ENCODE peak calls at places on chromosomes 7 and 10, in seven cellular contexts. G, Z, L, B, P, X and H are unnamed samples.

GRCh38 chr7:28347964-28348363 is 64.4 kb upstream of the CREB5 start:
- DNase-seq in G (peak; percentile 28), Z (peak; percentile 75), L (no peak), B (no peak), P (no peak), X (no peak), H (no peak)

GRCh38 chr7:134368851-134369533 is 52.3 kb upstream of the SLC35B4 start:
- DNase-seq in G (peak; percentile 80), Z (peak; percentile 74), L (peak; percentile 71), B (peak; percentile 74), P (no peak), X (no peak), H (peak; percentile 20)

GRCh38 chr7:27149817-27150567 is 2.4 kb downstream of the HOXA3 start:
- DNase-seq in G (no peak), Z (no peak), L (no peak), B (no peak), P (no peak), X (no peak), H (no peak)

GRCh38 chr10:34764347-34764991 is 50.6 kb downstream of the PARD3 start:
- DNase-seq in G (no peak), Z (no peak), L (no peak), B (no peak), P (no peak), X (no peak), H (no peak)

GRCh38 chr10:89235073-89235798 is 16.3 kb downstream of the LIPA start:
- DNase-seq in G (no peak), Z (no peak), L (no peak), B (no peak), P (no peak), X (no peak), H (no peak)

GRCh38 chr7:50335795-50336754 is 31.6 kb downstream of the IKZF1 start:
- DNase-seq in G (no peak), Z (no peak), L (no peak), B (no peak), P (no peak), X (no peak), H (peak; percentile 22)

GRCh38 chr7:127391591-127392181 is 822 bp downstream of the ZNF800 start:
- DNase-seq in G (no peak), Z (peak; percentile 26), L (peak; percentile 64), B (peak; percentile 46), P (peak; percentile 76), X (peak; percentile 53), H (peak; percentile 47)

GRCh38 chr10:12502526-12503274 is 153.4 kb downstream of the CAMK1D start:
- DNase-seq in G (no peak), Z (no peak), L (no peak), B (no peak), P (no peak), X (no peak), H (no peak)

GRCh38 chr10:132836832-132837540 is 51.0 kb upstream of the NKX6-2 start:
- DNase-seq in G (no peak), Z (peak; percentile 29), L (peak; percentile 76), B (peak; percentile 6), P (peak; percentile 10), X (peak; percentile 73), H (peak; percentile 45)

GRCh38 chr7:45646996-45647411 is 72.8 kb downstream of the ADCY1 start:
- DNase-seq in G (no peak), Z (no peak), L (no peak), B (no peak), P (no peak), X (peak; percentile 10), H (no peak)

GRCh38 chr10:13039761-13040160 is 38.2 kb upstream of the CCDC3 start:
- DNase-seq in G (no peak), Z (no peak), L (no peak), B (no peak), P (no peak), X (no peak), H (no peak)

GRCh38 chr7:157769870-157770213 is 433.0 kb downstream of the DNAJB6 start:
- DNase-seq in G (no peak), Z (no peak), L (no peak), B (no peak), P (no peak), X (no peak), H (no peak)

GRCh38 chr7:5586279-5586962 is 162.8 kb upstream of the TNRC18 start:
- DNase-seq in G (no peak), Z (no peak), L (no peak), B (no peak), P (no peak), X (peak; percentile 36), H (no peak)

GRCh38 chr7:131895541-131896173 is 339.2 kb upstream of the PODXL start:
- DNase-seq in G (no peak), Z (peak; percentile 44), L (peak; percentile 48), B (peak; percentile 88), P (no peak), X (peak; percentile 20), H (peak; percentile 97)

GRCh38 chr10:110336111-110336721 is 31.5 kb upstream of the SMNDC1 start:
- DNase-seq in G (peak; percentile 92), Z (peak; percentile 98), L (peak; percentile 45), B (peak; percentile 87), P (no peak), X (peak; percentile 64), H (peak; percentile 92)

GRCh38 chr7:105015631-105015965 is 1.6 kb downstream of the KMT2E start:
- DNase-seq in G (no peak), Z (peak; percentile 53), L (peak; percentile 59), B (no peak), P (peak; percentile 45), X (peak; percentile 55), H (peak; percentile 73)

GRCh38 chr10:43138757-43139241 is 554 bp downstream of the CSGALNACT2 start:
- DNase-seq in G (peak; percentile 45), Z (peak; percentile 29), L (no peak), B (peak; percentile 50), P (peak; percentile 71), X (peak; percentile 50), H (peak; percentile 54)

GRCh38 chr7:768881-769504 is 41.9 kb upstream of the PRKAR1B start:
- DNase-seq in G (no peak), Z (peak; percentile 67), L (peak; percentile 22), B (no peak), P (no peak), X (peak; percentile 77), H (peak; percentile 74)

GRCh38 chr10:110420401-110421193 is 77.1 kb upstream of the DUSP5 start:
- DNase-seq in G (peak; percentile 93), Z (peak; percentile 69), L (no peak), B (peak; percentile 71), P (no peak), X (no peak), H (no peak)

GRCh38 chr10:100743626-100744135 is 1.7 kb upstream of the PAX2 start:
- DNase-seq in G (no peak), Z (peak; percentile 58), L (peak; percentile 76), B (peak; percentile 41), P (peak; percentile 70), X (peak; percentile 77), H (peak; percentile 78)

GRCh38 chr10:100742936-100743335 is 2.4 kb upstream of the PAX2 start:
- DNase-seq in G (no peak), Z (no peak), L (no peak), B (no peak), P (no peak), X (no peak), H (no peak)

GRCh38 chr10:100741386-100742066 is 3.9 kb upstream of the PAX2 start:
- DNase-seq in G (no peak), Z (no peak), L (no peak), B (no peak), P (no peak), X (peak; percentile 58), H (no peak)

GRCh38 chr10:100740476-100741341 is 4.7 kb upstream of the PAX2 start:
- DNase-seq in G (no peak), Z (no peak), L (no peak), B (no peak), P (no peak), X (peak; percentile 72), H (no peak)

DNA sequence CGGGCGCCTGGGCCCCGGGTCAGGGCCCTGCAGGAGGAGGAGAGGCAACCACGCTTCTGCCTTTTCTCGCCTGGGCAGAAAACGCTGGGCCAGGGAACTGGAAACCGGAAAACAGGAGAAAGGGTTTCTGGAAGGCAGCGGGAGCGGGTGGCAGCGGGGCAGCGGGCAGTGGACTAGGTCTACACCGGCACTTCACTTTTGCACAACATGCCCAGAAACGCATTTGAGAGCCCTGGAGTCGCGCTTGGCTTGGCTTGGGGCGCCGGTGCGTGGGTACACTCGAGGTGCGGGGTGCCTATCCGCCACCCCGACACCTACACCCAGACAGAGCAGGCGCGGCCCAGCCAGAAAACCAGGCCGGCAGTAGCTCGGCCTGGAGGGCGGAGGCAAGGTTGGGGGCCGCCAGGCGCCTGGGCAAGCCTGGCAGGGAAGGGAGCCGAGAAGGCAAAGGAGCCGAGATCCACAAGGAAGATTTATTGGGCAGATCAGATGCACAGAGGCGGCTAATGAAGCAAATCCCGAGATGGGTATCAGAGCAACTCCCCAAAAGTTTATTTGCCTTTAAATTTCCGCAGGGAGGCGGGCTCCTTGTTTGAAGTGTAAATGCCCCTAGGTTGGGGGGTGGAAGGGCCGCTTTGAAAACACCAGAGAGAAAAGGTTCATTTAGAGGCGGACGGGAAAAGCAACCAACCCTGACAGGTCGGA is 3.2 kb upstream of the PAX2 start:
- DNase-seq in G (no peak), Z (no peak), L (no peak), B (no peak), P (no peak), X (peak; percentile 54), H (no peak)
- TF ChIP-seq EZH2 in G (peak; percentile 85), Z (peak; percentile 70), L (peak; percentile 98), B (peak; percentile 94), P (peak; percentile 92), X (peak; percentile 90), H (peak; percentile 90)

GRCh38 chr7:44396931-44397525 is 71.6 kb upstream of the CAMK2B start:
- DNase-seq in G (no peak), Z (peak; percentile 75), L (no peak), B (no peak), P (no peak), X (no peak), H (no peak)

GRCh38 chr7:44400033-44400511 is 74.7 kb upstream of the CAMK2B start:
- DNase-seq in G (peak; percentile 26), Z (no peak), L (no peak), B (no peak), P (no peak), X (no peak), H (no peak)

GRCh38 chr7:44398953-44399574 is 73.7 kb upstream of the CAMK2B start:
- DNase-seq in G (no peak), Z (peak; percentile 46), L (no peak), B (no peak), P (no peak), X (no peak), H (peak; percentile 90)

GRCh38 chr7:44396498-44396897 is 71.1 kb upstream of the CAMK2B start:
- DNase-seq in G (no peak), Z (no peak), L (no peak), B (no peak), P (no peak), X (no peak), H (no peak)

GRCh38 chr7:44398506-44398905 is 73.1 kb upstream of the CAMK2B start:
- DNase-seq in G (no peak), Z (no peak), L (no peak), B (no peak), P (no peak), X (no peak), H (peak; percentile 78)
- H3K4me3 ChIP-seq in G (no peak overlapping the region), Z (no peak overlapping the region), L (no peak overlapping the region), B (no peak overlapping the region), P (no peak overlapping the region), X (no peak overlapping the region), H (no peak overlapping the region)

GRCh38 chr10:58990693-58991092 is 185.8 kb upstream of the PHYHIPL start:
- DNase-seq in G (no peak), Z (no peak), L (no peak), B (no peak), P (no peak), X (no peak), H (no peak)
- H3K27ac ChIP-seq in G (no peak overlapping the region), Z (no peak overlapping the region), L (no peak overlapping the region), B (no peak overlapping the region), P (no peak overlapping the region), X (no peak overlapping the region), H (no peak overlapping the region)

GRCh38 chr10:127195041-127195506 is 1.3 kb downstream of the INSYN2A start:
- DNase-seq in G (no peak), Z (peak; percentile 27), L (no peak), B (no peak), P (no peak), X (peak; percentile 52), H (no peak)
- TF ChIP-seq EZH2 in G (no peak), Z (no peak), L (peak; percentile 78), B (no peak), P (no peak), X (no peak), H (peak; percentile 56)